ENCODE peak calls at places on chromosomes 16 and 17, in eight cellular contexts. E is A549; U is CD4-positive, alpha-beta memory T cell; I is dorsolateral prefrontal cortex; M is uterus; W is effector memory CD4-positive, alpha-beta T cell; F is spleen; K is small intestine. A is an unnamed sample.

GRCh38 chr17:63974594-63975192 is 2.0 kb upstream of the SCN4A start:
- DNase-seq in F (no peak), W (no peak), I (no peak), U (no peak), M (no peak), E (peak; percentile 63), K (no peak), A (no peak)

GRCh38 chr17:4947411-4948165 is 742 bp downstream of the PFN1 start:
- DNase-seq in K (peak; percentile 69), M (peak; percentile 71), U (peak; percentile 66), E (peak; percentile 64), W (peak; percentile 50), F (peak; percentile 96), I (no peak), A (no peak)

GRCh38 chr17:46979023-46979870 is at the start of gene RPRML:
- DNase-seq in K (no peak), U (peak; percentile 11), F (peak; percentile 79), E (peak; percentile 25), M (peak; percentile 34), W (no peak), I (no peak), A (no peak)

GRCh38 chr17:28717578-28718316 is at the start of gene RAB34:
- DNase-seq in F (peak; percentile 89), M (peak; percentile 87), U (no peak), I (no peak), W (no peak), E (peak; percentile 73), K (no peak), A (no peak)

GRCh38 chr16:47568355-47568754 is 107.2 kb downstream of the PHKB start:
- DNase-seq in I (no peak), W (no peak), M (no peak), F (no peak), E (no peak), U (peak; percentile 51), K (no peak), A (no peak)

GRCh38 chr17:8649157-8650118 is 18.9 kb upstream of the MYH10 start:
- DNase-seq in K (no peak), M (peak; percentile 65), U (no peak), F (no peak), W (no peak), I (no peak), E (no peak), A (no peak)

GRCh38 chr17:1713878-1714487 is 3.8 kb upstream of the TLCD2 start:
- DNase-seq in E (peak; percentile 77), W (no peak), K (peak; percentile 82), M (peak; percentile 51), F (no peak), U (no peak), I (no peak), A (no peak)

GRCh38 chr17:74446551-74447500 is 14.9 kb downstream of the GPRC5C start:
- DNase-seq in I (no peak), F (peak; percentile 86), U (no peak), W (no peak), E (no peak), K (no peak), M (peak; percentile 68), A (no peak)

GRCh38 chr16:72848045-72848410 is 199.9 kb downstream of the ZFHX3 start:
- DNase-seq in U (no peak), K (no peak), I (no peak), E (peak; percentile 26), W (no peak), F (no peak), M (no peak), A (no peak)

GRCh38 chr16:66720766-66721165 is 24.2 kb upstream of the CMTM4 start:
- DNase-seq in M (no peak), K (no peak), F (no peak), E (no peak), U (no peak), W (no peak), I (no peak), A (no peak)

GRCh38 chr16:75506107-75506506 is 10.9 kb upstream of the CHST6 start:
- DNase-seq in U (no peak), M (no peak), W (no peak), I (no peak), F (no peak), K (no peak), E (no peak), A (no peak)
- H3K27ac ChIP-seq in U (no peak overlapping the region), M (no peak overlapping the region), W (no peak overlapping the region), I (no peak overlapping the region), F (no peak overlapping the region), K (peak overlapping the region; percentile 44), E (peak overlapping the region; percentile 73), A (peak overlapping the region; percentile 97)

DNA sequence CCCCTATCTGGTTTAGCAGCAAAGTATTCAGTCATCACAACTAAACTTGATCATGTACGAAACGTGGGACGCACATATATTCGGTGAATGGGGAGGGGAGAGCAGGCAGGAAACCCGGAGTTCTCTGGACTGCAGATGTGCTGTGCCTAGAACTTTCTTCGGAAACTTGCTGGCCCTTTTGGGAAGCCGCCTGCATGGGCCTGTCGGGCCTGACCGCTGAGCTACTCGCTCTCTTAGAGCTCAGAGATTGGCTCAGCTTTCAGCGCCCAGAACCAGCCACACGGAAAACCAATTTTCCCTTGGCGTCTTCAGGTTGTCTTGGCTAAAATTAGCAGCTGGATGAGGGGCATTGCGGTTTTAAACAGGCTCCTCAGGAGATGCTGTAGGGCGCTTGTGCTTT is 38.1 kb downstream of the ZDHHC7 start:
- DNase-seq in K (no peak), E (no peak), F (no peak), U (no peak), I (no peak), W (no peak), M (no peak), A (no peak)
- H3K27ac ChIP-seq in K (no peak overlapping the region), E (peak overlapping the region; percentile 82), F (no peak overlapping the region), U (no peak overlapping the region), I (no peak overlapping the region), W (no peak overlapping the region), M (peak overlapping the region; percentile 50), A (no peak overlapping the region)

GRCh38 chr17:18027280-18027679 is 11.7 kb downstream of the ATPAF2 start:
- DNase-seq in K (no peak), W (no peak), E (no peak), U (no peak), I (no peak), F (no peak), M (no peak), A (no peak)

GRCh38 chr17:18025596-18026407 is 13.2 kb downstream of the ATPAF2 start:
- DNase-seq in U (no peak), F (no peak), W (no peak), K (no peak), E (no peak), M (no peak), I (no peak), A (no peak)

GRCh38 chr17:18026408-18026776 is 12.6 kb downstream of the ATPAF2 start:
- DNase-seq in I (peak; percentile 68), W (no peak), U (no peak), F (no peak), M (no peak), K (no peak), E (no peak), A (no peak)

GRCh38 chr17:18028684-18029540 is 10.1 kb downstream of the ATPAF2 start:
- DNase-seq in F (no peak), E (no peak), U (no peak), W (no peak), I (no peak), K (no peak), M (no peak), A (no peak)

GRCh38 chr17:18028114-18028513 is 10.9 kb downstream of the ATPAF2 start:
- DNase-seq in I (no peak), E (no peak), F (no peak), K (no peak), W (no peak), M (no peak), U (no peak), A (no peak)
- H3K27ac ChIP-seq in I (no peak overlapping the region), E (no peak overlapping the region), F (no peak overlapping the region), K (no peak overlapping the region), W (no peak overlapping the region), M (no peak overlapping the region), U (no peak overlapping the region), A (no peak overlapping the region)

GRCh38 chr16:3149193-3149530 is 14.3 kb downstream of the ZNF213 start:
- DNase-seq in K (no peak), I (no peak), F (peak; percentile 67), E (no peak), U (no peak), M (no peak), W (no peak), A (no peak)
- H3K27ac ChIP-seq in K (peak overlapping the region; percentile 94), I (peak overlapping the region; percentile 89), F (no peak overlapping the region), E (peak overlapping the region; percentile 97), U (peak overlapping the region; percentile 64), M (peak overlapping the region; percentile 82), W (no peak overlapping the region), A (no peak overlapping the region)

GRCh38 chr16:88303890-88304819 is 78.6 kb upstream of the ZNF469 start:
- DNase-seq in W (no peak), M (peak; percentile 75), I (no peak), K (no peak), E (peak; percentile 38), F (no peak), U (no peak), A (no peak)
- H3K27ac ChIP-seq in W (no peak overlapping the region), M (peak overlapping the region; percentile 81), I (no peak overlapping the region), K (no peak overlapping the region), E (peak overlapping the region; percentile 82), F (no peak overlapping the region), U (no peak overlapping the region), A (peak overlapping the region; percentile 16)

GRCh38 chr16:4216631-4217030 is 25.2 kb downstream of the SRL start:
- DNase-seq in K (no peak), M (no peak), I (no peak), F (no peak), U (no peak), E (no peak), W (no peak), A (no peak)

GRCh38 chr16:4214215-4214621 is 27.7 kb downstream of the SRL start:
- DNase-seq in W (no peak), U (no peak), M (peak; percentile 51), K (peak; percentile 89), I (no peak), F (no peak), E (peak; percentile 40), A (peak; percentile 89)

GRCh38 chr16:4213721-4214120 is 28.2 kb downstream of the SRL start:
- DNase-seq in I (no peak), E (no peak), W (no peak), M (no peak), F (no peak), K (peak; percentile 92), U (no peak), A (peak; percentile 29)

GRCh38 chr16:4212934-4213296 is 29.0 kb downstream of the SRL start:
- DNase-seq in F (no peak), K (peak; percentile 93), E (peak; percentile 58), U (no peak), I (no peak), M (no peak), W (no peak), A (no peak)

GRCh38 chr16:4215106-4215505 is 26.8 kb downstream of the SRL start:
- DNase-seq in K (peak; percentile 65), M (no peak), U (no peak), F (no peak), I (no peak), W (no peak), E (no peak), A (no peak)
- H3K27ac ChIP-seq in K (peak overlapping the region; percentile 5), M (no peak overlapping the region), U (no peak overlapping the region), F (no peak overlapping the region), I (no peak overlapping the region), W (no peak overlapping the region), E (peak overlapping the region; percentile 82), A (no peak overlapping the region)

GRCh38 chr16:1474047-1474446 is 781 bp downstream of the CLCN7 start:
- DNase-seq in W (no peak), U (no peak), F (no peak), E (no peak), I (no peak), K (no peak), M (no peak), A (no peak)
- H3K27ac ChIP-seq in W (peak overlapping the region; percentile 96), U (peak overlapping the region; percentile 91), F (no peak overlapping the region), E (peak overlapping the region; percentile 97), I (peak overlapping the region; percentile 95), K (no peak overlapping the region), M (peak overlapping the region; percentile 80), A (no peak overlapping the region)